ENCODE peak calls at places on chromosomes 4 and X, in six cellular contexts. M is AG09309; H is dorsolateral prefrontal cortex; N is GM06990; I is CD4-positive, alpha-beta T cell; Q is neural progenitor cell. X is an unnamed sample.

GRCh38 chrX:1493317-1493856 is 40.7 kb upstream of the ASMTL start:
- DNase-seq in M (no peak), H (no peak), N (no peak), I (no peak), Q (no peak), X (no peak)

GRCh38 chr4:19030048-19030447 is 1008.5 kb upstream of the LCORL start:
- DNase-seq in M (no peak), H (no peak), N (no peak), I (no peak), Q (peak; percentile 18), X (no peak)

GRCh38 chr4:7826909-7827306 is 112.8 kb downstream of the AFAP1 start:
- DNase-seq in M (no peak), H (no peak), N (no peak), I (no peak), Q (no peak), X (no peak)

GRCh38 chr4:101500742-101501141 is 153.4 kb upstream of the PPP3CA start:
- DNase-seq in M (no peak), H (no peak), N (no peak), I (no peak), Q (no peak), X (no peak)

GRCh38 chrX:129996120-129996519 is 13.7 kb downstream of the BCORL1 start:
- DNase-seq in M (peak; percentile 11), H (no peak), N (no peak), I (no peak), Q (no peak), X (no peak)

GRCh38 chr4:114312349-114312748 is 286.3 kb upstream of the UGT8 start:
- DNase-seq in M (no peak), H (no peak), N (no peak), I (no peak), Q (peak; percentile 2), X (no peak)

GRCh38 chr4:12399781-12400180 is 971.1 kb upstream of the HS3ST1 start:
- DNase-seq in M (no peak), H (no peak), N (no peak), I (no peak), Q (no peak), X (no peak)

GRCh38 chr4:176949022-176949421 is 156.3 kb upstream of the VEGFC start:
- DNase-seq in M (peak; percentile 60), H (no peak), N (no peak), I (no peak), Q (no peak), X (no peak)

GRCh38 chr4:107562306-107562705 is 157.7 kb downstream of the PAPSS1 start:
- DNase-seq in M (no peak), H (no peak), N (no peak), I (no peak), Q (no peak), X (no peak)

GRCh38 chr4:173202395-173202794 is 33.8 kb downstream of the GALNT7 start:
- DNase-seq in M (no peak), H (no peak), N (no peak), I (no peak), Q (no peak), X (no peak)

GRCh38 chr4:61723492-61723891 is 523.4 kb downstream of the ADGRL3 start:
- DNase-seq in M (no peak), H (no peak), N (no peak), I (no peak), Q (no peak), X (no peak)

GRCh38 chr4:41538887-41539498 is 1.0 kb downstream of the LIMCH1 start:
- DNase-seq in M (peak; percentile 31), H (no peak), N (no peak), I (no peak), Q (no peak), X (no peak)

GRCh38 chrX:3252744-3253143 is 93.7 kb downstream of the MXRA5 start:
- DNase-seq in M (no peak), H (no peak), N (no peak), I (no peak), Q (no peak), X (no peak)

GRCh38 chrX:35351212-35351611 is 408.6 kb downstream of the FAM47B start:
- DNase-seq in M (no peak), H (no peak), N (no peak), I (no peak), Q (no peak), X (no peak)

GRCh38 chr4:48727666-48728459 is 52.2 kb downstream of the FRYL start:
- DNase-seq in M (no peak), H (no peak), N (no peak), I (no peak), Q (no peak), X (no peak)

GRCh38 chr4:37054670-37055069 is 189.9 kb upstream of the NWD2 start:
- DNase-seq in M (no peak), H (no peak), N (no peak), I (no peak), Q (peak; percentile 42), X (no peak)

GRCh38 chrX:135256923-135257322 is 5.1 kb downstream of the ETDA start:
- DNase-seq in M (no peak), H (no peak), N (no peak), I (no peak), Q (no peak), X (peak; percentile 76)

GRCh38 chrX:747176-747575 is 116.6 kb downstream of the SHOX start:
- DNase-seq in M (no peak), H (no peak), N (no peak), I (no peak), Q (no peak), X (peak; percentile 66)

GRCh38 chrX:150408561-150408960 is 45.4 kb downstream of the MAMLD1 start:
- DNase-seq in M (no peak), H (no peak), N (no peak), I (no peak), Q (no peak), X (no peak)

GRCh38 chr4:83865417-83866150 is 329.7 kb downstream of the GPAT3 start:
- DNase-seq in M (no peak), H (no peak), N (no peak), I (no peak), Q (peak; percentile 88), X (no peak)

GRCh38 chr4:17589355-17589754 is 12.4 kb downstream of the LAP3 start:
- DNase-seq in M (no peak), H (no peak), N (no peak), I (no peak), Q (no peak), X (no peak)

GRCh38 chr4:80922951-80923350 is 107.6 kb upstream of the BMP3 start:
- DNase-seq in M (no peak), H (no peak), N (no peak), I (no peak), Q (peak; percentile 2), X (no peak)

GRCh38 chr4:157389751-157390150 is 169.2 kb downstream of the GRIA2 start:
- DNase-seq in M (no peak), H (no peak), N (no peak), I (no peak), Q (no peak), X (no peak)

GRCh38 chr4:14693728-14694127 is 308.6 kb upstream of the CPEB2 start:
- DNase-seq in M (no peak), H (no peak), N (no peak), I (no peak), Q (no peak), X (no peak)

GRCh38 chr4:2814627-2815026 is 21.7 kb downstream of the SH3BP2 start:
- DNase-seq in M (no peak), H (no peak), N (no peak), I (no peak), Q (no peak), X (no peak)

GRCh38 chr4:73780243-73780642 is 39.9 kb downstream of the CXCL8 start:
- DNase-seq in M (no peak), H (no peak), N (no peak), I (no peak), Q (no peak), X (no peak)

DNA sequence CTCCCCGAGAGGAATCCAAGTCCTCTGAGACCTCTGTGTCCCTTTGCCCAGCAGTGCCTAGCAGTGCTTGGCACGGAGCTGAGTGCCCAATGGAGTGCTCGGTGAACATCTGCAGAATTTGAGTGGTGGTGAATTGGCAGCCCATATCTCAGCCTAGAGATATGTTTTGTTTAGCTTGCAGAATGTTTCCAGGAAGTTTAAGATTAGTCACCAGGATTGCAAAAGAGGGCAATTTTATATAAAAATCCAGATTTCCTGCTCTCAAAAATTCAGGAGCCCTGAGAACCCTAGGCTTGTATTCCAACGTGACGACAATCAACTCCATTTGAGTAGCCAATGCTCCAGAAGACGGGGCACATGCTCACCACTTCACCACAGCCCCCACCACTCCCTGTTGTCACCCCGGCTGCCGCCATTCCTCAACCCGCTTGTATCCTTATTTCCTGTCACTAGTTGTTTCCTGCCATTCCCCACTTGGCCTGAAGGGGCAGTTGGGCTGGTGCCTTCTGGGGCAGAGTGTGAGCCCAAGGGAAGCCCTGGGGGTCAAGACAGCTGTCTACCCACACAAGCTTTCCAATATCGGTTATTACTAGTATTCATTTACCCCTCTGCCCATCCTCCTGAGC is 116.9 kb downstream of the EFNB1 start:
- DNase-seq in M (no peak), H (no peak), N (no peak), I (no peak), Q (no peak), X (peak; percentile 84)
- TF ChIP-seq CTCF in M (peak; percentile 52), H (no peak), N (peak; percentile 46), I (no peak), Q (peak; percentile 34), X (peak; percentile 45)

GRCh38 chr4:85165808-85166207 is 199.3 kb upstream of the WDFY3 start:
- DNase-seq in M (no peak), H (no peak), N (no peak), I (no peak), Q (no peak), X (no peak)
- TF ChIP-seq CTCF in M (no peak), H (no peak), N (no peak), I (no peak), Q (peak; percentile 7), X (no peak)

DNA sequence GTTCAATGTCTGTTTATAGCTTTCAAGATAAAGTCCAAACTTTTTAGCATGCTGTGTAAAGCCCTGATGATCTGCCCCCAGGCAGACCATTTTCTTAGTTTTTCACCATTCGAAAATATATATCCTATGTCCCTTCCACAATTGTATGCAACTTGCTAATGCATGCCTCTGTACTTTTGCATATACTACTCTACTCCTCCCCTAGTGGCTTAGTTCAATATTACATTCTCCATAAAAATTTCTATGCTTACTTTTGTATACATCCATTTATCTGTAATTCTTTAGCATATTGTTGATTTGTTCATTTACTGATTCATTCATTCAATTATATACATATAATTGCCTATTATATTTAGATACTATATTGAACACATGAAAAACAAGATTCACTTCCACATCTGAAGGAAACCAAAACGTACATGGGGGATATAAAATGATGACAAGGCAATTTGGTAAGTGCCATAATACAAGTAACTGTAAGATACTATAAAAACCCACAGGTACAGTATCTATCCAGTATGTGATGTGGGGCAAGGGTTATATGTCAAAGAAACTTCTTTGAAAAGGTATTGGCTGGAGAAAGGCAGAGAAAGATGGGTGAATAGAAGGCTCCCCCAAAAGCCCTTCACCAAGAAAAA is 902.5 kb downstream of the FAM133A start:
- DNase-seq in M (no peak), H (no peak), N (no peak), I (no peak), Q (no peak), X (no peak)
- TF ChIP-seq CTCF in M (peak; percentile 15), H (peak; percentile 10), N (peak; percentile 40), I (no peak), Q (peak; percentile 54), X (no peak)

DNA sequence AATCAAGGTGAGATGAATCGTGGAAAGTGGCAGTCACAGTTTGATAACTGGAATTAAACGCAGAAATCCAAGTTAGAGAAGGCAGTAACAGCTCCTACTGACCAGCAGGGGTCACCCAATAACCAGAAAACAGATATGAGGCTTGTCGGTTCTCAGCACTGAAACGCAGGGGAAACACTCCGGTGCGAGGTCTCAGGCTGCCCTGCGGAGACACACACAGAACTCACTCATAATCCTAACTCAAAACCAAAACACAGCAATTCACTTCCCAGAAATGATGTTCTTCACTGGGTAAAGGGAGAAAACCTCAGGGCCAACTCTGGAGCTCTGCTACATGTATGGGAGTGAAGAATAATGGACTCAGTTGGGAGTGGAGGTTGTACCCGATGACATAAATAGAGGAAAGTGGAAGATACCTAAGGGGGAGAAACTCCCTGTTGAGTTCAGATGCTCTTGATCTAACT is 384.4 kb downstream of the RAPGEF2 start:
- DNase-seq in M (peak; percentile 53), H (peak; percentile 54), N (peak; percentile 3), I (peak; percentile 3), Q (peak; percentile 85), X (no peak)
- TF ChIP-seq CTCF in M (peak; percentile 74), H (peak; percentile 76), N (peak; percentile 78), I (peak; percentile 69), Q (peak; percentile 94), X (peak; percentile 84)